ENCODE peak calls at places on chromosomes 16 and 17, in seven cellular contexts. Z is left cardiac atrium, M is stomach, V is ACHN, T is T-helper 22 cell, Y is MG63, H is NCI-H345. F is an unnamed sample.

GRCh38 chr17:29390856-29391631 is 881 bp downstream of the TAOK1 start:
- DNase-seq in V (peak; percentile 47), Z (peak; percentile 31), Y (peak; percentile 27), M (no peak), T (no peak), H (peak; percentile 21), F (peak; percentile 16)

GRCh38 chr16:84913315-84913714 is 93.5 kb downstream of the CRISPLD2 start:
- DNase-seq in M (no peak), Z (peak; percentile 41), V (no peak), H (no peak), T (no peak), Y (no peak), F (peak; percentile 30)

GRCh38 chr17:76527430-76528111 is 9.9 kb downstream of the CYGB start:
- DNase-seq in H (no peak), Z (peak; percentile 86), V (peak; percentile 87), Y (peak; percentile 60), T (peak; percentile 14), M (peak; percentile 60), F (no peak)

GRCh38 chr17:4365628-4366311 is 705 bp downstream of the UBE2G1 start:
- DNase-seq in H (no peak), M (no peak), T (peak; percentile 9), V (peak; percentile 25), Z (peak; percentile 51), Y (peak; percentile 11), F (peak; percentile 15)

GRCh38 chr16:70735141-70735979 is 49.5 kb upstream of the MTSS2 start:
- DNase-seq in Z (no peak), M (no peak), V (no peak), H (no peak), T (no peak), Y (no peak), F (no peak)

GRCh38 chr16:79169239-79169638 is 431.3 kb downstream of the MAF start:
- DNase-seq in H (no peak), Y (no peak), Z (no peak), T (no peak), M (no peak), V (no peak), F (no peak)

GRCh38 chr17:6995500-6996255 is at the start of gene ALOX12:
- DNase-seq in Z (peak; percentile 47), T (no peak), Y (no peak), V (no peak), H (no peak), M (peak; percentile 49), F (no peak)

GRCh38 chr17:72826602-72827001 is 265.9 kb downstream of the SLC39A11 start:
- DNase-seq in Y (no peak), T (no peak), V (peak; percentile 34), Z (no peak), M (no peak), H (no peak), F (no peak)

GRCh38 chr17:9199474-9200196 is 178.3 kb downstream of the NTN1 start:
- DNase-seq in T (no peak), Y (peak; percentile 70), M (no peak), H (no peak), Z (no peak), V (no peak), F (no peak)

GRCh38 chr16:85586360-85587145 is 26.6 kb upstream of the GSE1 start:
- DNase-seq in M (peak; percentile 73), H (no peak), Z (peak; percentile 57), T (no peak), V (no peak), Y (no peak), F (no peak)

GRCh38 chr17:72151565-72152391 is 31.0 kb downstream of the SOX9 start:
- DNase-seq in M (peak; percentile 82), H (no peak), Y (peak; percentile 65), V (peak; percentile 62), T (no peak), Z (peak; percentile 65), F (peak; percentile 16)

GRCh38 chr17:40791808-40792436 is 7.8 kb downstream of the KRT28 start:
- DNase-seq in V (peak; percentile 71), H (no peak), T (no peak), M (no peak), Z (no peak), Y (no peak), F (no peak)

GRCh38 chr17:42118545-42118944 is 2.6 kb downstream of the KAT2A start:
- DNase-seq in V (peak; percentile 56), Z (no peak), T (no peak), M (peak; percentile 50), Y (no peak), H (peak; percentile 7), F (no peak)

GRCh38 chr16:67207116-67207856 is 8.4 kb downstream of the ELMO3 start:
- DNase-seq in T (no peak), V (no peak), H (no peak), M (no peak), Z (no peak), Y (no peak), F (no peak)

GRCh38 chr16:27500801-27501200 is 48.9 kb downstream of the GTF3C1 start:
- DNase-seq in Y (no peak), Z (no peak), H (no peak), M (no peak), V (no peak), T (no peak), F (no peak)

GRCh38 chr16:21100447-21100846 is 50.2 kb downstream of the DNAH3 start:
- DNase-seq in H (no peak), Y (peak; percentile 67), T (no peak), Z (no peak), V (peak; percentile 85), M (no peak), F (no peak)

GRCh38 chr17:77042688-77043330 is 98.0 kb upstream of the SEC14L1 start:
- DNase-seq in Y (no peak), M (no peak), Z (no peak), T (no peak), H (peak; percentile 66), V (no peak), F (no peak)

GRCh38 chr17:69870751-69871199 is 204.2 kb upstream of the KCNJ16 start:
- DNase-seq in M (no peak), Z (no peak), V (peak; percentile 22), T (no peak), Y (peak; percentile 69), H (no peak), F (no peak)

GRCh38 chr17:31413871-31414589 is 22.6 kb downstream of the RAB11FIP4 start:
- DNase-seq in H (no peak), Y (peak; percentile 54), T (no peak), M (no peak), Z (no peak), V (no peak), F (no peak)

GRCh38 chr17:40458851-40459482 is 15.7 kb downstream of the IGFBP4 start:
- DNase-seq in T (no peak), Z (no peak), H (no peak), Y (no peak), M (no peak), V (no peak), F (no peak)

GRCh38 chr17:6279659-6280058 is 155.3 kb downstream of the AIPL1 start:
- DNase-seq in Y (no peak), H (peak; percentile 62), V (peak; percentile 53), M (no peak), T (no peak), Z (no peak), F (no peak)

GRCh38 chr16:17768257-17768656 is 297.5 kb upstream of the XYLT1 start:
- DNase-seq in H (no peak), Y (peak; percentile 6), V (no peak), M (no peak), Z (no peak), T (no peak), F (no peak)

GRCh38 chr17:21345236-21345635 is 30.9 kb upstream of the KCNJ12 start:
- DNase-seq in H (no peak), M (no peak), Y (no peak), V (no peak), Z (no peak), T (no peak), F (no peak)

GRCh38 chr17:11446316-11446715 is 152.0 kb upstream of the DNAH9 start:
- DNase-seq in H (no peak), Y (no peak), M (no peak), T (no peak), Z (no peak), V (no peak), F (no peak)

GRCh38 chr17:38942641-38943040 is 17.2 kb downstream of the LASP1NB start:
- DNase-seq in H (no peak), M (no peak), Y (no peak), Z (no peak), T (no peak), V (no peak), F (no peak)

GRCh38 chr16:51952500-51952899 is 594.4 kb downstream of the TOX3 start:
- DNase-seq in V (no peak), T (no peak), Y (no peak), M (no peak), Z (no peak), H (no peak), F (no peak)

GRCh38 chr17:4345569-4345968 is 20.9 kb downstream of the UBE2G1 start:
- DNase-seq in Y (no peak), Z (no peak), T (no peak), H (no peak), M (no peak), V (no peak), F (no peak)

GRCh38 chr16:72969146-72969545 is 78.8 kb downstream of the ZFHX3 start:
- DNase-seq in M (no peak), Z (no peak), V (no peak), H (no peak), T (no peak), Y (no peak), F (no peak)

GRCh38 chr16:1974157-1975070 is 2.6 kb downstream of the TBL3 start:
- DNase-seq in V (no peak), Y (no peak), Z (peak; percentile 17), T (no peak), M (no peak), H (no peak), F (no peak)

GRCh38 chr17:307741-308507 is 44.7 kb downstream of the RPH3AL start:
- DNase-seq in Y (no peak), H (no peak), M (no peak), T (no peak), Z (peak; percentile 35), V (no peak), F (no peak)

GRCh38 chr17:60615108-60615507 is 15.1 kb downstream of the PPM1D start:
- DNase-seq in Z (no peak), Y (no peak), M (no peak), H (no peak), V (no peak), T (no peak), F (no peak)

GRCh38 chr16:1152651-1153259 is at the start of gene CACNA1H:
- DNase-seq in Y (peak; percentile 25), Z (peak; percentile 54), V (no peak), M (no peak), H (peak; percentile 60), T (peak; percentile 31), F (no peak)

GRCh38 chr16:66273644-66274334 is 92.7 kb upstream of the CDH5 start:
- DNase-seq in M (no peak), T (no peak), Z (no peak), H (no peak), V (no peak), Y (peak; percentile 17), F (no peak)

GRCh38 chr17:41530062-41531048 is 2.2 kb upstream of the KRT19 start:
- DNase-seq in Z (no peak), Y (peak; percentile 93), M (peak; percentile 65), T (no peak), V (peak; percentile 97), H (no peak), F (no peak)

GRCh38 chr16:1066584-1067172 is 5.9 kb upstream of the SSTR5 start:
- DNase-seq in H (peak; percentile 76), Z (no peak), V (no peak), Y (no peak), T (no peak), M (no peak), F (no peak)

GRCh38 chr17:77924757-77925336 is 33.7 kb upstream of the TNRC6C start:
- DNase-seq in M (peak; percentile 31), H (peak; percentile 42), V (no peak), Y (peak; percentile 14), T (no peak), Z (peak; percentile 87), F (no peak)

GRCh38 chr16:56994311-56994710 is 5.0 kb downstream of the NLRC5 start:
- DNase-seq in M (no peak), Z (no peak), Y (no peak), T (no peak), H (no peak), V (no peak), F (no peak)